ENCODE peak calls at places on chromosomes 1 and 21, in five cellular contexts. A is AML-193, J is posterior vena cava, N is colonic mucosa, E is cardiac fibroblast. I is an unnamed sample.

GRCh38 chr1:33410091-33410701 is 20.7 kb downstream of the PHC2 start:
- DNase-seq in A (no peak), J (no peak), N (no peak), E (peak; percentile 85), I (no peak)

GRCh38 chr1:9615316-9616063 is 26.8 kb downstream of the TMEM201 start:
- DNase-seq in A (peak; percentile 36), J (no peak), N (peak; percentile 43), E (peak; percentile 56), I (peak; percentile 79)

GRCh38 chr1:91755176-91755575 is 130.8 kb downstream of the TGFBR3 start:
- DNase-seq in A (no peak), J (no peak), N (no peak), E (no peak), I (no peak)

GRCh38 chr1:175089319-175089718 is 21.7 kb downstream of the TNN start:
- DNase-seq in A (no peak), J (no peak), N (no peak), E (peak; percentile 15), I (no peak)

GRCh38 chr1:38138498-38139233 is 92.1 kb upstream of the POU3F1 start:
- DNase-seq in A (no peak), J (peak; percentile 91), N (peak; percentile 28), E (peak; percentile 91), I (no peak)

GRCh38 chr1:181318022-181318857 is 165.1 kb upstream of the CACNA1E start:
- DNase-seq in A (no peak), J (no peak), N (no peak), E (no peak), I (no peak)

GRCh38 chr1:84479998-84480397 is 932 bp downstream of the RPF1 start:
- DNase-seq in A (no peak), J (no peak), N (no peak), E (peak; percentile 16), I (no peak)

GRCh38 chr1:78688701-78689100 is 39.1 kb downstream of the IFI44 start:
- DNase-seq in A (no peak), J (no peak), N (no peak), E (peak; percentile 84), I (no peak)

GRCh38 chr21:42746593-42747266 is 93.3 kb downstream of the PDE9A start:
- DNase-seq in A (no peak), J (peak; percentile 93), N (no peak), E (no peak), I (peak; percentile 60)

GRCh38 chr1:81237531-81238528 is 562.9 kb upstream of the ADGRL2 start:
- DNase-seq in A (peak; percentile 26), J (no peak), N (no peak), E (peak; percentile 26), I (no peak)

GRCh38 chr1:164794310-164794709 is 235.3 kb downstream of the PBX1 start:
- DNase-seq in A (no peak), J (no peak), N (no peak), E (peak; percentile 95), I (no peak)

GRCh38 chr21:25296239-25296638 is 311.0 kb downstream of the MRPL39 start:
- DNase-seq in A (no peak), J (no peak), N (no peak), E (peak; percentile 22), I (no peak)

GRCh38 chr21:43935711-43936110 is 70.7 kb downstream of the AGPAT3 start:
- DNase-seq in A (no peak), J (no peak), N (no peak), E (no peak), I (no peak)

GRCh38 chr1:182552527-182552926 is 36.5 kb downstream of the RNASEL start:
- DNase-seq in A (no peak), J (no peak), N (no peak), E (peak; percentile 38), I (no peak)

GRCh38 chr1:116765962-116766361 is 11.7 kb downstream of the CD2 start:
- DNase-seq in A (no peak), J (no peak), N (no peak), E (peak; percentile 66), I (no peak)

GRCh38 chr1:207824691-207825090 is 72.8 kb downstream of the CD46 start:
- DNase-seq in A (no peak), J (no peak), N (no peak), E (peak; percentile 88), I (no peak)

GRCh38 chr1:214270097-214270635 is 10.8 kb upstream of the SMYD2 start:
- DNase-seq in A (no peak), J (no peak), N (no peak), E (no peak), I (no peak)

GRCh38 chr1:189657715-189658114 is 819.9 kb downstream of the BRINP3 start:
- DNase-seq in A (no peak), J (no peak), N (no peak), E (no peak), I (no peak)

GRCh38 chr1:204564835-204565234 is 48.6 kb downstream of the MDM4 start:
- DNase-seq in A (no peak), J (no peak), N (no peak), E (no peak), I (peak; percentile 73)

GRCh38 chr1:87953109-87953508 is 624.4 kb downstream of the LMO4 start:
- DNase-seq in A (no peak), J (no peak), N (no peak), E (no peak), I (no peak)

GRCh38 chr1:7613106-7613850 is 157.8 kb upstream of the VAMP3 start:
- DNase-seq in A (no peak), J (peak; percentile 58), N (no peak), E (no peak), I (no peak)

GRCh38 chr1:209430107-209430506 is 153.4 kb upstream of the CAMK1G start:
- DNase-seq in A (no peak), J (no peak), N (no peak), E (no peak), I (no peak)

GRCh38 chr1:199639453-199639852 is 388.1 kb upstream of the NR5A2 start:
- DNase-seq in A (no peak), J (no peak), N (no peak), E (no peak), I (no peak)

GRCh38 chr1:153357076-153357852 is 390 bp upstream of the S100A9 start:
- DNase-seq in A (peak; percentile 83), J (peak; percentile 93), N (peak; percentile 84), E (no peak), I (peak; percentile 17)

GRCh38 chr1:58818075-58818474 is 34.2 kb upstream of the JUN start:
- DNase-seq in A (no peak), J (no peak), N (no peak), E (peak; percentile 94), I (no peak)

GRCh38 chr1:42816600-42817439 is at the start of the genes ERMAP and SVBP:
- DNase-seq in A (peak; percentile 62), J (peak; percentile 98), N (peak; percentile 95), E (peak; percentile 89), I (peak; percentile 92)

GRCh38 chr1:24389231-24389678 is 24.3 kb downstream of the STPG1 start:
- DNase-seq in A (no peak), J (no peak), N (peak; percentile 55), E (no peak), I (no peak)